ENCODE peak calls at places on chromosomes 1 and 21, in five cellular contexts. J, X, L, S and O are unnamed samples.

GRCh38 chr1:59730302-59730701 is 84.4 kb upstream of the HOOK1 start:
- DNase-seq in L (no peak), S (no peak), X (no peak), J (peak; percentile 76), O (no peak)

GRCh38 chr1:212247179-212247721 is 38.0 kb upstream of the PPP2R5A start:
- DNase-seq in S (no peak), J (peak; percentile 46), X (no peak), L (no peak), O (no peak)

GRCh38 chr1:32393832-32394140 is 455 bp downstream of the BSDC1 start:
- DNase-seq in S (peak; percentile 20), J (no peak), X (no peak), L (peak; percentile 20), O (no peak)

GRCh38 chr1:10682449-10683365 is 113.7 kb downstream of the CASZ1 start:
- DNase-seq in L (no peak), J (no peak), X (no peak), S (no peak), O (no peak)

GRCh38 chr1:154290921-154291320 is 18.5 kb downstream of the HAX1 start:
- DNase-seq in J (no peak), L (no peak), S (no peak), X (no peak), O (no peak)

GRCh38 chr1:34858901-34859441 is 578 bp downstream of the SMIM12 start:
- DNase-seq in J (no peak), S (peak; percentile 19), L (peak; percentile 7), X (peak; percentile 55), O (no peak)

GRCh38 chr1:12208764-12209494 is 20.9 kb upstream of the VPS13D start:
- DNase-seq in S (peak; percentile 64), X (peak; percentile 85), L (peak; percentile 76), J (peak; percentile 48), O (peak; percentile 80)

GRCh38 chr1:226646870-226647449 is 92.1 kb downstream of the ITPKB start:
- DNase-seq in X (peak; percentile 43), L (no peak), J (no peak), S (no peak), O (no peak)

GRCh38 chr1:184889183-184889582 is 85.1 kb downstream of the NIBAN1 start:
- DNase-seq in S (no peak), L (no peak), J (no peak), X (no peak), O (no peak)

GRCh38 chr1:45258059-45258650 is 51.8 kb upstream of the ZSWIM5 start:
- DNase-seq in S (no peak), J (no peak), X (no peak), L (no peak), O (no peak)

GRCh38 chr21:37787456-37787855 is 128.8 kb downstream of the KCNJ6 start:
- DNase-seq in X (no peak), L (no peak), J (peak; percentile 76), S (peak; percentile 5), O (no peak)

GRCh38 chr1:42209516-42210370 is 45.2 kb upstream of the GUCA2A start:
- DNase-seq in X (no peak), L (no peak), S (no peak), J (no peak), O (no peak)

GRCh38 chr1:109499081-109499480 is 5.2 kb downstream of the CYB561D1 start:
- DNase-seq in L (no peak), J (no peak), S (no peak), X (no peak), O (no peak)

GRCh38 chr1:3657096-3657475 is 4.8 kb downstream of the TP73 start:
- DNase-seq in L (no peak), J (no peak), S (no peak), X (no peak), O (no peak)

GRCh38 chr1:20290624-20291597 is at the start of gene VWA5B1:
- DNase-seq in X (no peak), S (no peak), L (no peak), J (no peak), O (no peak)